ENCODE peak calls at places on chromosomes 13 and 19, in seven cellular contexts. S, V, E, P, R, O and F are unnamed samples. For H3K27me3, the result is how much of the 10 kb centered on the place peaks cover.

GRCh38 chr19:32437096-32437495 is 31.5 kb downstream of the DPY19L3 start:
- DNase-seq in R (no peak), E (no peak), O (no peak), S (no peak), V (no peak), P (no peak), F (no peak)

GRCh38 chr19:38869836-38870607 is 8.1 kb downstream of the RINL start:
- DNase-seq in P (peak), R (no peak), E (peak), V (peak), O (peak), S (peak), F (peak)

GRCh38 chr19:13875824-13876223 is 1.1 kb upstream of the NANOS3 start:
- DNase-seq in E (no peak), O (no peak), S (no peak), P (no peak), V (no peak), R (no peak), F (no peak)

GRCh38 chr19:11179716-11180297 is 17.5 kb downstream of the KANK2 start:
- DNase-seq in R (no peak), V (no peak), O (no peak), E (no peak), S (no peak), P (no peak), F (no peak)

GRCh38 chr19:12065100-12065538 is 588 bp downstream of the ZNF844 start:
- DNase-seq in P (peak), S (peak), R (no peak), O (peak), V (peak), E (no peak), F (no peak)

GRCh38 chr13:32233062-32233461 is 82.1 kb downstream of the ZAR1L start:
- DNase-seq in V (no peak), P (peak), S (no peak), R (no peak), O (no peak), E (no peak), F (no peak)

GRCh38 chr13:50539791-50540530 is 303.5 kb downstream of the DLEU7 start:
- DNase-seq in V (no peak), S (no peak), E (no peak), P (no peak), R (no peak), O (no peak), F (no peak)

GRCh38 chr19:48878219-48879024 is 6.2 kb downstream of the PPP1R15A start:
- DNase-seq in E (no peak), V (peak), P (peak), R (no peak), O (peak), S (no peak), F (no peak)

GRCh38 chr13:87827479-87827878 is 156.3 kb downstream of the SLITRK5 start:
- DNase-seq in P (peak), S (no peak), V (no peak), R (no peak), O (no peak), E (no peak), F (no peak)

GRCh38 chr13:76296751-76297150 is 589.5 kb downstream of the KCTD12 start:
- DNase-seq in E (no peak), V (no peak), O (peak), R (no peak), P (no peak), S (no peak), F (no peak)

GRCh38 chr19:1648156-1648925 is 4.1 kb downstream of the TCF3 start:
- DNase-seq in E (no peak), P (no peak), O (no peak), S (no peak), R (no peak), V (no peak), F (no peak)

GRCh38 chr19:48963371-48964204 is 1.5 kb upstream of the FTL start:
- DNase-seq in R (peak), S (peak), E (peak), O (no peak), V (peak), P (peak), F (peak)

GRCh38 chr19:38964738-38965137 is 10.8 kb downstream of the FBXO17 start:
- DNase-seq in P (no peak), O (no peak), R (no peak), V (no peak), S (no peak), E (no peak), F (no peak)

GRCh38 chr19:34480971-34481821 is at the start of gene WTIP:
- DNase-seq in O (peak), V (peak), S (peak), R (no peak), E (peak), P (peak), F (peak)

DNA sequence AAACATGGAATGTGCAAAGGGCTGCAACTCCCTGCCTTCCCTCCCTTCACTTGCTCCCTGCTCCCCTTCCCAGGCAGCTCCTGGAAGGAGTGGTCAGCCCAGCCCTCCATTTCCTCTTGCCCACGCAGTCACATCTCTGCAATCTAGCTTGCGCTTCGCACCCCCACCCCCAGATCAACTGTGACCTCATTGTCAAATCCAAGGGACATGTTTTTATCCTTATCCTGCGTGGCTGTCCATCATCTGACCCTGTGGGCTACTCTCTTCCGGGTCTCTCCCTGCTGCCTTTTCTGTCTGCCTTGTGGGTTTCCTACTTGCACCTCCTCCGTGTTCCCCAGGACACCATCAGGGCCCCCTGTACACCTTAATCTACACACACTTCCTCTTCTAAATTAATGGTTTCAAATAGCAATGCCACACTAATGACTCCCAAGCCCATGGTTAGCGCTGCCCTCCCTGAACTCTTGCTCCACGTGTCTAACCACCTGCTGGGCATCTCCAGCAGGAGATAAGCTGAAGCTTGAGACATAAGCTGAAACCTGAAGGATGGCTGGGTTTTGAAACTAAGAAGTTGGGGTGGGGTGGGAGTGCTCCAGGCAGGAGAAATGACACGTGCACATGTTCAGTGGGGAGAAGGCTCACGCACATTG is 118.3 kb downstream of the USP12 start:
- DNase-seq in R (no peak), O (no peak), S (peak), V (no peak), E (no peak), P (no peak), F (no peak)
- H3K4me2 ChIP-seq in R (no peak), O (no peak), S (no peak), V (no peak), E (no peak), P (no peak), F (no peak)

GRCh38 chr19:45772912-45773311 is 3.9 kb upstream of the SIX5 start:
- DNase-seq in S (no peak), O (no peak), E (no peak), V (no peak), R (no peak), P (no peak), F (no peak)

GRCh38 chr19:45770192-45771101 is 1.4 kb upstream of the SIX5 start:
- DNase-seq in S (peak), V (peak), R (peak), P (peak), O (peak), E (peak), F (peak)

GRCh38 chr19:45769821-45770191 is 754 bp upstream of the SIX5 start:
- DNase-seq in V (peak), S (no peak), R (no peak), O (no peak), P (peak), E (no peak), F (no peak)

GRCh38 chr19:45772130-45772880 is 3.3 kb upstream of the SIX5 start:
- DNase-seq in S (no peak), P (no peak), O (no peak), V (no peak), R (no peak), E (no peak), F (no peak)

DNA sequence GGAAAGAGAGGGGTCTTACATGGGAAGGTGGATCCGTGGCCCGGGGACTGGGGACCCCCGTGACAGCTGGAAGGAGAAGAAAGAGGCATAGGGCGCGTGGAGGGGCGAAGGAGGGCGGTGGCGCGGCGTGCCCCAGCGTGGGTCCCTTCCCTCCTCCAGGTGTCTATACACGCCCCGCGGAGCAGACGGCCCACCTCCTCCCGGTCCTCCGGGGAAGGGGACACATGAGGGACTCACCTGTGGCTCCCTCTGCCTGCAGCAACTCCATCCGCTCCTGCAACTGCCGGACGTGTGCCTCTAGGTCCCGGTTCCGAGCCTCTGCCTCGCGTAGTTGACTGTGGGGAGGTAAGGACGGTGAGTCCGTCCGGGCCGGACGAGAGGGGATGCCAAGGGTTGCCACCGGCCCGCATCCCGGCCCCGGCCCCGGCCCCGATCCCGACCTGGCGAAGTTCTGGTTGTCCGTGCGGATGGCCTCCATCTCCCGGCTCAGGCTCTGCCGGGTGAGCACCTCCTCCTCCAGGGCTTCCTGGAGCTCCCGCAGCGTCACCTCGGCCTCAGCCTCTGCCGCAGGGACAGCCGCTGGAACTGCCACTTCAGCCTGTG is 2.4 kb upstream of the SIX5 start:
- DNase-seq in V (no peak), O (no peak), R (no peak), S (no peak), E (no peak), P (no peak), F (no peak)
- H2BK5ac ChIP-seq in V (no peak), O (no peak), R (no peak), S (no peak), E (peak), P (no peak), F (no peak)

DNA sequence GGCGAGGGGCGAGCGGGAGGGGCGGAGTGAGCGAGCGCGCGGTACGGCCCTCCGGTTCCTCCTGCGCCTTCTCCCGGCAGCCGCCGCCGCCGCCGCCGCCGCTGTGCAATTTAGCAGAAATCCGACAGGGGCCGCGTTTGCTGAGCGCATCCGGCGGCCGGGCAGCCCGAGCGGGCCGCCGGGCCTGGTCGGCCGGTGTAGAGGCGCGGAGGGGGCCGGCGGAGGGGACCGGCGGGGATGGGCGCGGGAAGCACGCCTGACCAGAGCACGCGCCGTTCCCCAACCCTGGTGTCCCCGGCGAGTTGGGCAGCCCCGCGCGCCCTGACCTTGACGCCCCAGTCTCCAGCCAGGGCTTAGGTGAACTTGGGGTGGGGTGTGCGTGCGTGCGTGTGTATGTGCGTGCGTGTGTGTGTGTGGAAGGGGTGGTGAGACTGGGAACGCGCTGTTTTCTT is 144.5 kb upstream of the ZNF536 start:
- DNase-seq in S (peak), E (peak), R (no peak), P (peak), V (peak), O (peak), F (peak)
- H3K27me3 ChIP-seq in S (under half), E (half or more), R (half or more), P (half or more), V (half or more), O (half or more), F (half or more)

GRCh38 chr13:44331912-44332840 is 41.4 kb upstream of the SERP2 start:
- DNase-seq in O (no peak), S (no peak), P (peak), V (peak), R (no peak), E (no peak), F (no peak)
- H3K4me2 ChIP-seq in O (no peak), S (no peak), P (no peak), V (no peak), R (no peak), E (no peak), F (no peak)

DNA sequence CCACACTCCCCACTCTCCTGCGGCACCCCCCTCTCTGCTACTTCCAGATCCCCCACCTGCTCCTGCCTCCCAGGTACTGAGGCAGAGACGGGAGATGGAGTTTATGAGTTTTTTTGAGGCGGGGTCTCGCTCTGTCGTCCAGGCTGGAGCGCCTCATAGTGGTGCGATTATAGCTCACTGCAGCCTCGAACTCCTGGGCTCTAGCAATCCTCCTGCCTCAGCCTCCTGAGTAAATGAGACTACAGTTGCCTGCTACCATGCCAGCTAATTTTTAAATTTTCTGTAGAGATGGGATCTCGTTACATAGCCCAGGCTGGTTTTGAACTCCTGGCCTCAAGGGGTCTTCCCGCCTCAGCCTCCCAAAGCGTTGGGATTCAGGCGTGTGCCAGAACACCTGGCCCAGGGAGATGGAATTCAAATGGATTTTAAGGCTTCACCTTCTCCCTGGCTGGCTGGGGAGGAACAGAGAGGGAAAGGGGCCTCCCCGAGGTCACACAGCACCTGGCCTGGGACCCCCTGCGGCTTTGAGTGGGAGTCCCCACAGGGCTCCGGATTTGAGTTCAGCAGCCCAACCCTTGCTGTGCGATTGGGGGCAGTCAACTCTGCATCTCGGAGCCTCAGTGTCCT is 19.5 kb upstream of the TNFAIP8L1 start:
- DNase-seq in S (no peak), R (no peak), E (no peak), O (no peak), V (no peak), P (no peak), F (no peak)
- H2BK5ac ChIP-seq in S (no peak), R (no peak), E (no peak), O (no peak), V (no peak), P (no peak), F (no peak)

GRCh38 chr13:48199404-48199991 is 33.5 kb upstream of the ITM2B start:
- DNase-seq in E (no peak), P (no peak), R (no peak), S (no peak), V (no peak), O (no peak), F (no peak)

GRCh38 chr13:48189122-48189521 is 43.9 kb upstream of the ITM2B start:
- DNase-seq in E (no peak), P (no peak), O (no peak), S (no peak), V (no peak), R (no peak), F (no peak)

GRCh38 chr13:48192536-48192935 is 40.5 kb upstream of the ITM2B start:
- DNase-seq in V (no peak), P (no peak), S (no peak), O (no peak), E (no peak), R (no peak), F (no peak)

GRCh38 chr13:48188640-48189039 is 44.4 kb upstream of the ITM2B start:
- DNase-seq in S (no peak), O (no peak), R (no peak), E (no peak), P (no peak), V (no peak), F (no peak)

DNA sequence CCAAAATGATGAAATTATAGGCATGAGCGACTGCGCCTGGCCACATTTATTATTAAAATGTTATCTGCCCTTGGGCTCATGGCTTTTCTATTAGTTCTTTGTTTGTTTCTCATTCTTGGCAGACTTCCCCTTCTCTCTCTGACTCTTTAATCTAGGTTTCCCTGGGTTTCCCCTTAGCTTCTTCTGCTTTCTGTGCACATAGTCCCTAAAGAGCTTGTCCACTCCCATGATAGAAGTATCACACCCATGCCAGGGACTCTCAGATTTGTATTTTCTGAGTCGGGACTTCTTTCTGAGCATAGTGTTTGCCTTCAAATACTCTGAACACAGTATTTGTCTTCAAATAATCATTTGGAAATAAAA is 38.6 kb upstream of the ITM2B start:
- DNase-seq in R (no peak), V (no peak), O (no peak), S (no peak), E (no peak), P (no peak), F (no peak)
- H3K27me3 ChIP-seq in R (under half), V (under half), O (under half), S (under half), E (under half), P (under half), F (under half)